ENCODE peak calls at places on chromosome 15, in four cellular contexts. One of them, this sample, is unnamed.

GRCh38 chr15:91465696-91466095 is 365.6 kb downstream of the SV2B start:
- DNase-seq in GM06990: no peak
- DNase-seq in stimulated activated naive CD8-positive, alpha-beta T cell treated with anti-CD3 and anti-CD28 coated beads, Interleukin-15, Interleukin-2, amounts not matched to agents 100 U/mL and 50 U/mL, for 24 hours: no peak
- DNase-seq in caudate nucleus: no peak
- DNase-seq in this sample: no peak

GRCh38 chr15:33119865-33120264 is 74.6 kb downstream of the FMN1 start:
- DNase-seq in stimulated activated naive CD8-positive, alpha-beta T cell treated with anti-CD3 and anti-CD28 coated beads, Interleukin-15, Interleukin-2, amounts not matched to agents 100 U/mL and 50 U/mL, for 24 hours: no peak
- DNase-seq in GM06990: no peak
- DNase-seq in caudate nucleus: no peak
- DNase-seq in this sample: no peak

GRCh38 chr15:36802861-36803531 is 223.6 kb downstream of the CDIN1 start:
- DNase-seq in stimulated activated naive CD8-positive, alpha-beta T cell treated with anti-CD3 and anti-CD28 coated beads, Interleukin-15, Interleukin-2, amounts not matched to agents 100 U/mL and 50 U/mL, for 24 hours: no peak
- DNase-seq in caudate nucleus: no peak
- DNase-seq in GM06990: no peak
- DNase-seq in this sample: no peak

GRCh38 chr15:63234479-63234878 is 42.9 kb upstream of the APH1B start:
- DNase-seq in stimulated activated naive CD8-positive, alpha-beta T cell treated with anti-CD3 and anti-CD28 coated beads, Interleukin-15, Interleukin-2, amounts not matched to agents 100 U/mL and 50 U/mL, for 24 hours: no peak
- DNase-seq in caudate nucleus: no peak
- DNase-seq in GM06990: no peak
- DNase-seq in this sample: no peak

GRCh38 chr15:40893733-40894688 is at the start of gene VPS18:
- DNase-seq in GM06990: peak
- DNase-seq in caudate nucleus: peak
- DNase-seq in stimulated activated naive CD8-positive, alpha-beta T cell treated with anti-CD3 and anti-CD28 coated beads, Interleukin-15, Interleukin-2, amounts not matched to agents 100 U/mL and 50 U/mL, for 24 hours: peak
- DNase-seq in this sample: peak

GRCh38 chr15:73353734-73354133 is 15.0 kb downstream of the HCN4 start:
- DNase-seq in stimulated activated naive CD8-positive, alpha-beta T cell treated with anti-CD3 and anti-CD28 coated beads, Interleukin-15, Interleukin-2, amounts not matched to agents 100 U/mL and 50 U/mL, for 24 hours: no peak
- DNase-seq in caudate nucleus: no peak
- DNase-seq in GM06990: no peak
- DNase-seq in this sample: no peak

GRCh38 chr15:32718822-32719716 is 1.3 kb downstream of the GREM1 start:
- DNase-seq in caudate nucleus: no peak
- DNase-seq in GM06990: no peak
- DNase-seq in stimulated activated naive CD8-positive, alpha-beta T cell treated with anti-CD3 and anti-CD28 coated beads, Interleukin-15, Interleukin-2, amounts not matched to agents 100 U/mL and 50 U/mL, for 24 hours: peak
- DNase-seq in this sample: peak

GRCh38 chr15:95162967-95163531 is 931.7 kb downstream of the MCTP2 start:
- DNase-seq in GM06990: no peak
- DNase-seq in stimulated activated naive CD8-positive, alpha-beta T cell treated with anti-CD3 and anti-CD28 coated beads, Interleukin-15, Interleukin-2, amounts not matched to agents 100 U/mL and 50 U/mL, for 24 hours: no peak
- DNase-seq in caudate nucleus: no peak
- DNase-seq in this sample: no peak

GRCh38 chr15:99719096-99719541 is 14.1 kb downstream of the LYSMD4 start:
- DNase-seq in GM06990: peak
- DNase-seq in caudate nucleus: no peak
- DNase-seq in stimulated activated naive CD8-positive, alpha-beta T cell treated with anti-CD3 and anti-CD28 coated beads, Interleukin-15, Interleukin-2, amounts not matched to agents 100 U/mL and 50 U/mL, for 24 hours: no peak
- DNase-seq in this sample: no peak

GRCh38 chr15:85789496-85789875 is 5.2 kb downstream of the KLHL25 start:
- DNase-seq in caudate nucleus: no peak
- DNase-seq in stimulated activated naive CD8-positive, alpha-beta T cell treated with anti-CD3 and anti-CD28 coated beads, Interleukin-15, Interleukin-2, amounts not matched to agents 100 U/mL and 50 U/mL, for 24 hours: no peak
- DNase-seq in GM06990: no peak
- DNase-seq in this sample: no peak

GRCh38 chr15:81548350-81549116 is 174.5 kb upstream of the TMC3 start:
- DNase-seq in caudate nucleus: no peak
- DNase-seq in GM06990: no peak
- DNase-seq in stimulated activated naive CD8-positive, alpha-beta T cell treated with anti-CD3 and anti-CD28 coated beads, Interleukin-15, Interleukin-2, amounts not matched to agents 100 U/mL and 50 U/mL, for 24 hours: no peak
- DNase-seq in this sample: no peak

GRCh38 chr15:70152070-70152480 is 54.4 kb upstream of the TLE3 start:
- DNase-seq in stimulated activated naive CD8-positive, alpha-beta T cell treated with anti-CD3 and anti-CD28 coated beads, Interleukin-15, Interleukin-2, amounts not matched to agents 100 U/mL and 50 U/mL, for 24 hours: peak
- DNase-seq in GM06990: no peak
- DNase-seq in caudate nucleus: no peak
- DNase-seq in this sample: peak

GRCh38 chr15:85837011-85837433 is 42.3 kb upstream of the KLHL25 start:
- DNase-seq in GM06990: no peak
- DNase-seq in caudate nucleus: no peak
- DNase-seq in stimulated activated naive CD8-positive, alpha-beta T cell treated with anti-CD3 and anti-CD28 coated beads, Interleukin-15, Interleukin-2, amounts not matched to agents 100 U/mL and 50 U/mL, for 24 hours: no peak
- DNase-seq in this sample: no peak

GRCh38 chr15:20340331-20340811 is 201.2 kb downstream of the GOLGA6L6 start:
- DNase-seq in GM06990: peak
- DNase-seq in caudate nucleus: no peak
- DNase-seq in stimulated activated naive CD8-positive, alpha-beta T cell treated with anti-CD3 and anti-CD28 coated beads, Interleukin-15, Interleukin-2, amounts not matched to agents 100 U/mL and 50 U/mL, for 24 hours: peak
- DNase-seq in this sample: peak

GRCh38 chr15:56832125-56832524 is 86.3 kb upstream of the TCF12 start:
- DNase-seq in GM06990: no peak
- DNase-seq in stimulated activated naive CD8-positive, alpha-beta T cell treated with anti-CD3 and anti-CD28 coated beads, Interleukin-15, Interleukin-2, amounts not matched to agents 100 U/mL and 50 U/mL, for 24 hours: no peak
- DNase-seq in caudate nucleus: no peak
- DNase-seq in this sample: no peak

GRCh38 chr15:27683126-27683525 is 416.0 kb downstream of the OCA2 start:
- DNase-seq in stimulated activated naive CD8-positive, alpha-beta T cell treated with anti-CD3 and anti-CD28 coated beads, Interleukin-15, Interleukin-2, amounts not matched to agents 100 U/mL and 50 U/mL, for 24 hours: no peak
- DNase-seq in GM06990: no peak
- DNase-seq in caudate nucleus: no peak
- DNase-seq in this sample: no peak

GRCh38 chr15:61049934-61050333 is 179.2 kb downstream of the RORA start:
- DNase-seq in stimulated activated naive CD8-positive, alpha-beta T cell treated with anti-CD3 and anti-CD28 coated beads, Interleukin-15, Interleukin-2, amounts not matched to agents 100 U/mL and 50 U/mL, for 24 hours: no peak
- DNase-seq in GM06990: peak
- DNase-seq in caudate nucleus: no peak
- DNase-seq in this sample: no peak